ENCODE peak calls at places on chromosomes 5 and 9, in five cellular contexts. One of them, this sample, is unnamed.

GRCh38 chr5:138824924-138825863 is 49.9 kb downstream of the LRRTM2 start:
- DNase-seq in NCI-H774: no peak
- DNase-seq in pancreas: no peak
- DNase-seq in progenitor cell of endocrine pancreas: no peak
- DNase-seq in stimulated activated CD8-positive, alpha-beta memory T cell treated with anti-CD3 and anti-CD28 coated beads, Interleukin-15, amount 100 ng/mL, for 24 hours: no peak
- DNase-seq in this sample: no peak

GRCh38 chr5:151186052-151186451 is 28.5 kb upstream of the ANXA6 start:
- DNase-seq in progenitor cell of endocrine pancreas: no peak
- DNase-seq in NCI-H774: no peak
- DNase-seq in stimulated activated CD8-positive, alpha-beta memory T cell treated with anti-CD3 and anti-CD28 coated beads, Interleukin-15, amount 100 ng/mL, for 24 hours: no peak
- DNase-seq in pancreas: no peak
- DNase-seq in this sample: no peak

GRCh38 chr5:43769576-43770352 is 166.8 kb downstream of the NNT start:
- DNase-seq in NCI-H774: no peak
- DNase-seq in stimulated activated CD8-positive, alpha-beta memory T cell treated with anti-CD3 and anti-CD28 coated beads, Interleukin-15, amount 100 ng/mL, for 24 hours: no peak
- DNase-seq in pancreas: no peak
- DNase-seq in progenitor cell of endocrine pancreas: no peak
- DNase-seq in this sample: no peak

GRCh38 chr9:33288828-33289483 is 1.4 kb upstream of the NFX1 start:
- DNase-seq in NCI-H774: no peak
- DNase-seq in pancreas: peak; percentile 77
- DNase-seq in progenitor cell of endocrine pancreas: no peak
- DNase-seq in stimulated activated CD8-positive, alpha-beta memory T cell treated with anti-CD3 and anti-CD28 coated beads, Interleukin-15, amount 100 ng/mL, for 24 hours: no peak
- DNase-seq in this sample: peak; percentile 17

GRCh38 chr5:132227485-132228240 is at the start of gene P4HA2:
- DNase-seq in stimulated activated CD8-positive, alpha-beta memory T cell treated with anti-CD3 and anti-CD28 coated beads, Interleukin-15, amount 100 ng/mL, for 24 hours: no peak
- DNase-seq in progenitor cell of endocrine pancreas: peak; percentile 76
- DNase-seq in NCI-H774: peak; percentile 72
- DNase-seq in pancreas: peak; percentile 97
- DNase-seq in this sample: peak; percentile 91

GRCh38 chr5:142602720-142603245 is 83.1 kb downstream of the FGF1 start:
- DNase-seq in progenitor cell of endocrine pancreas: no peak
- DNase-seq in NCI-H774: no peak
- DNase-seq in stimulated activated CD8-positive, alpha-beta memory T cell treated with anti-CD3 and anti-CD28 coated beads, Interleukin-15, amount 100 ng/mL, for 24 hours: no peak
- DNase-seq in pancreas: no peak
- DNase-seq in this sample: no peak

GRCh38 chr5:33880319-33880718 is 11.5 kb downstream of the ADAMTS12 start:
- DNase-seq in progenitor cell of endocrine pancreas: no peak
- DNase-seq in pancreas: no peak
- DNase-seq in stimulated activated CD8-positive, alpha-beta memory T cell treated with anti-CD3 and anti-CD28 coated beads, Interleukin-15, amount 100 ng/mL, for 24 hours: no peak
- DNase-seq in NCI-H774: no peak
- DNase-seq in this sample: no peak

GRCh38 chr9:133685653-133686504 is 49.7 kb downstream of the DBH start:
- DNase-seq in NCI-H774: no peak
- DNase-seq in pancreas: no peak
- DNase-seq in progenitor cell of endocrine pancreas: no peak
- DNase-seq in stimulated activated CD8-positive, alpha-beta memory T cell treated with anti-CD3 and anti-CD28 coated beads, Interleukin-15, amount 100 ng/mL, for 24 hours: no peak
- DNase-seq in this sample: no peak

GRCh38 chr9:88813810-88814209 is 177.5 kb upstream of the S1PR3 start:
- DNase-seq in NCI-H774: no peak
- DNase-seq in pancreas: no peak
- DNase-seq in progenitor cell of endocrine pancreas: no peak
- DNase-seq in stimulated activated CD8-positive, alpha-beta memory T cell treated with anti-CD3 and anti-CD28 coated beads, Interleukin-15, amount 100 ng/mL, for 24 hours: no peak
- DNase-seq in this sample: no peak

This sample was measured in transverse colon.